ENCODE peak calls at places on chromosomes 7 and 10, in five cellular contexts. D is cardiac muscle cell, N is Peyer's patch, R is IMR-90, Y is SK-N-SH. C is an unnamed sample.

GRCh38 chr10:103202319-103202718 is 9.2 kb upstream of the NT5C2 start:
- DNase-seq in D (no peak), N (no peak), R (no peak), Y (no peak), C (no peak)

GRCh38 chr10:29443745-29444523 is 155.1 kb downstream of the LYZL1 start:
- DNase-seq in D (no peak), N (no peak), R (peak), Y (no peak), C (no peak)

GRCh38 chr7:142896741-142897379 is 11.3 kb upstream of the TRPV6 start:
- DNase-seq in D (no peak), N (no peak), R (no peak), Y (no peak), C (no peak)

GRCh38 chr10:125823663-125824251 is 411 bp downstream of the BCCIP start:
- DNase-seq in D (peak), N (no peak), R (peak), Y (peak), C (no peak)

GRCh38 chr10:47039558-47039905 is 128.3 kb downstream of the PTPN20 start:
- DNase-seq in D (no peak), N (no peak), R (no peak), Y (no peak), C (no peak)

GRCh38 chr10:93076871-93077270 is 3.2 kb downstream of the CYP26A1 start:
- DNase-seq in D (no peak), N (no peak), R (no peak), Y (no peak), C (no peak)

GRCh38 chr7:68752485-68752884 is 845.8 kb upstream of the AUTS2 start:
- DNase-seq in D (no peak), N (no peak), R (no peak), Y (no peak), C (no peak)

GRCh38 chr10:49363309-49364031 is 32.4 kb downstream of the DRGX start:
- DNase-seq in D (no peak), N (no peak), R (no peak), Y (no peak), C (no peak)

GRCh38 chr7:88885131-88885530 is 89.6 kb upstream of the TEX47 start:
- DNase-seq in D (no peak), N (no peak), R (no peak), Y (no peak), C (no peak)

DNA sequence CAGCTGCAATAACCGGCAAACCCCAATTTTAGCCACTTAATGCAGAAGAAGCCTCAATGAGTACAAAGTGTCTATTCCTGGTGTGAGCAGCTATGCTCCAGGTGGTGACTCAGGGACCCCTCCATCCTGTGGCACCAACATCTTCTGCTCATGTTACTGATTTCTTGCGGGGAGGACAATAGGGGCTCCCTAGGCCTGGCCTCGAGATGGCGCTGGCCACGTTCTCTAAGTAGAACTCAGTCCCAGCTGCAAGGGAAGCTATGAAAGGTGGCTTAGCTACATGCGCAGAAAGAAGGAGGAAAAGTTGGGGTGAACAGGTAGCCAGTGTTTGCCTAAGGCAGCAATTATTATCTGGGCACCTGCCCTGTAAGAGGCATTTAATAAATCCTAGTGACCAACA is 6.6 kb downstream of the GJD4 start:
- DNase-seq in D (no peak), N (no peak), R (no peak), Y (no peak), C (no peak)
- TF ChIP-seq CTCF in D (no peak), N (no peak), R (no peak), Y (peak), C (no peak)

GRCh38 chr10:79182763-79183467 is 114.1 kb downstream of the ZMIZ1 start:
- DNase-seq in D (no peak), N (no peak), R (no peak), Y (no peak), C (no peak)
- H3K27ac ChIP-seq in D (peak), N (peak), R (peak), Y (peak), C (no peak)

DNA sequence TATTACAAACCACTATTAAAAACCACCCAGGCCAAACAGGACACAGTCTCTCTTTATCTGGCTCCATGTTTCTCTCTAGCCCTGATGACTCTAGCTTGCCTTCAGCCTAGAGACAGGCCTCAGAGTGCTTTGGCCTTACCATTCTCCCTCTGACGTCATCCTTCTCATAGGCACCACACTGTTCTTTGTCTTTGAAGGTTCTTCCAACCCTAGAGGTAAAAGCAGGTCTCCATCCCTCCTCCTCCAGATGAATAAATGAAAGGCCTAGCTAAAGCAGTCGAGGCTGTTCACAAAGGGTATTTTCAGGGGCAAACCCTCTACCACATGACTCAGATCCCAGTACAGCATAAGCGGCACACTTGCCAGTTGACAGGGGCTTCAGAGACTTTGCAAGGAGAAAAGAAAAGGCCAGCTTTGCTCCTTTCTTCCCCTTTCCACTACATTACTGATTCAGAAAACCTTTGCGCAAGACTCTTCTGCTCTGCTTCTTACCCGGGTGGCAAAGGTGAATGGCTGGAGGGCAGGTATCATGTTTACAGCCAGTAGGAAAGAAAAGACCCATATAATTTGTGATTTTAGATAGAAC is 14.8 kb downstream of the NFE2L3 start:
- DNase-seq in D (no peak), N (no peak), R (no peak), Y (no peak), C (no peak)
- TF ChIP-seq CTCF in D (no peak), N (no peak), R (no peak), Y (no peak), C (no peak)

GRCh38 chr10:119318411-119319160 is 111.2 kb downstream of the GRK5 start:
- DNase-seq in D (no peak), N (no peak), R (no peak), Y (no peak), C (no peak)
- H3K27ac ChIP-seq in D (peak), N (no peak), R (peak), Y (no peak), C (no peak)

DNA sequence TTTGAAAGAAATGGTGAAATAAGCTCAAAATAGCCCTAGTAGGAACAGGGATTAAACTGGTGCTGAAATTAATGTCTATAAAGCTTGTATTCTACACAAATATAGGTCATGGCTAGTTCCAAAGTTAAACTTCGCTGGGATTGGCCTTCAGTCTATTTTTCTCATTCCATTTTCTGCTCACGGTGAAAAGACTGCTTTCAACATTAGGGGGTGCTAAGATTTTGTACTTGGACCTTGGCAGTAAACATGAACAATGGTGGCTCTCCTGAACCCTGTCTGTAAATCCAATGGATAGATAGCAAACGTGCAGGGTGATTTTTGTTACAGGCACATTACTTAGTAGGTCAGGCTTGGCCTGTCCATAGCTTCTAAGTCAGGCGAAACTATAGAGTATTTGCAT is 36.0 kb upstream of the RSU1 start:
- DNase-seq in D (peak), N (no peak), R (peak), Y (peak), C (no peak)
- TF ChIP-seq CTCF in D (peak), N (no peak), R (peak), Y (peak), C (no peak)

DNA sequence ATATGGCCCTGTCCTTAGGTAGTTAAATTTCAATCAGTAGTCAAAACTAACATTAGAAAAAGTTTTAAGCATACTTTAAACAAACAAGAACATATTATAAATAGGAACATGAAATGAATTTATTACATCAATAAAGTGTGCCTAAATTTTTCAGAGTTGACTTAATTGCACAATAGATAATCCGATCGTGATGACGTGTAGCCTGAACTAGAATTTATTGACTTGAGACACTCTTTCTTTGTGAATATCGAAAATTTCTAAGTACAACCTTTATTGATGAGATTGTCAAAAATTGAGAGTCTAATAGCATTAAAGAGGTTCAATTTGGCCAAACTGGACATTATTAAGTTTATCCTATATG is 56.0 kb downstream of the CALD1 start:
- DNase-seq in D (no peak), N (no peak), R (no peak), Y (no peak), C (no peak)
- H3K27ac ChIP-seq in D (peak), N (peak), R (no peak), Y (peak), C (no peak)

DNA sequence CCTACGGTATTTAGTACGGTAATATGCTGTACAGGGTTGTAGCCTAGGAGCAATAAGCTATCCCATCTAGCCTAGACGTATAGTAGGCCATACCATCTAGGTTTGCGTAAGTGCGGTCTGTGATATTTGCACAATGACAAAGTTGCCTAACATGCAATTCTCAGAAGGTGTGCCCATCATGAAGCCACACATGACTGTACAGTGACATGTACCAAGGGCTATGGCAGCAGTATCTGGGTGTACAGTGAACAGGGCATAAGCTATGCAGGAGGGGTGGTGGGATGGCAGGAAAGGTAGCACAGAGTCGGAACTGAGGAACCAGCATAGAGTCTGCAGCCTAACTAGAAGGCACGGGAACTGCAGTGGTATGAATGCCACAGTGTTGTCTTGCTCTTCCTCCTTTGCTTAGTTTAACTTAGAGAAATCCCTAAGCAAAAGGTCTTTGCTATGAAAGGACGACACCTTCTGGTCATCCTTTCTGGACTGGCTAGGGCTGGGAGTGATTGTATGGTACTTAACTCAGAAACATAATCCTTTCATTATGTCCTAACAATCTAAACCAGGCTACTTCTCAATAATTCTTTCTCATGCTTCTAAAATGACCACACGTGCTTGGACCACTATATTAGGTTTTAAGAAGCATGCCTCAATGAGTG is 93.5 kb downstream of the DYNC1I1 start:
- DNase-seq in D (peak), N (no peak), R (peak), Y (no peak), C (no peak)
- TF ChIP-seq CTCF in D (peak), N (no peak), R (peak), Y (peak), C (no peak)

DNA sequence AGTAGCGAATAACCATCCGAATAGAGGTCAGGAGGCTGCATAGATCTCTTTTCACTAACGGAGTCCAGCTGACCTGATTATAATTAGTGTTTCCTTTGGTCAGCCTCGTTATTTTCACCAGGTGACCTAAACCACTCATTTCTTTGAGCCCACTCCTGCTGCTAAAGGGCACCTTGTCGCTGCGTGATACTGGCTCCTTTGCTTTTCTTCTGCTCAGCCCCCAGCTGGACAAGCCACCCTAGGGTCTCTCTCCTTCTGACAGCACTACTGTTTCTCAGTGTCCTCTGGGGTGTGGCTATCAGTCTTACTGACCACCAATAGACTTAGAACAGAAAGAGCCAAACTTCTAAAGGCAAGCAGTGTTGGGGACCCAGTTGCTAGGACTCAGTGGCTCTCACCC is 2.7 kb upstream of the IGFBP3 start:
- DNase-seq in D (no peak), N (no peak), R (no peak), Y (no peak), C (no peak)
- H3K27ac ChIP-seq in D (no peak), N (no peak), R (no peak), Y (peak), C (no peak)

C was measured in CD4-positive, alpha-beta T cell.